ENCODE peak calls at places on chromosomes 2 and 18, in six cellular contexts. P, B, Y, T, K and M are unnamed samples.

GRCh38 chr2:127095367-127095641 is 11.7 kb downstream of the BIN1 start:
- DNase-seq in P (no peak), B (no peak), Y (no peak), T (no peak), K (no peak), M (no peak)

GRCh38 chr2:109438773-109439191 is 175.0 kb downstream of the SEPTIN10 start:
- DNase-seq in P (no peak), B (no peak), Y (peak; percentile 84), T (peak; percentile 66), K (peak; percentile 72), M (no peak)

GRCh38 chr2:84493494-84493893 is 22.8 kb upstream of the DNAH6 start:
- DNase-seq in P (no peak), B (no peak), Y (peak; percentile 88), T (no peak), K (no peak), M (no peak)

GRCh38 chr2:38075436-38076249 is at the start of gene CYP1B1:
- DNase-seq in P (no peak), B (no peak), Y (no peak), T (no peak), K (no peak), M (no peak)

GRCh38 chr2:70768585-70769085 is 635 bp upstream of the ADD2 start:
- DNase-seq in P (no peak), B (no peak), Y (no peak), T (no peak), K (no peak), M (no peak)

GRCh38 chr18:13232060-13232917 is 13.7 kb downstream of the LDLRAD4 start:
- DNase-seq in P (no peak), B (no peak), Y (no peak), T (peak; percentile 65), K (peak; percentile 57), M (no peak)

GRCh38 chr2:38835015-38835601 is 40.6 kb downstream of the DHX57 start:
- DNase-seq in P (no peak), B (no peak), Y (peak; percentile 40), T (no peak), K (no peak), M (no peak)

GRCh38 chr18:62790836-62791772 is 75.8 kb downstream of the PHLPP1 start:
- DNase-seq in P (no peak), B (no peak), Y (peak; percentile 68), T (no peak), K (no peak), M (no peak)

GRCh38 chr2:241490825-241491505 is 17.4 kb downstream of the STK25 start:
- DNase-seq in P (no peak), B (no peak), Y (no peak), T (no peak), K (no peak), M (no peak)

GRCh38 chr2:38627400-38627799 is 24.7 kb upstream of the HNRNPLL start:
- DNase-seq in P (no peak), B (no peak), Y (no peak), T (no peak), K (no peak), M (no peak)

GRCh38 chr2:188279093-188279445 is 12.6 kb upstream of the GULP1 start:
- DNase-seq in P (no peak), B (no peak), Y (no peak), T (no peak), K (no peak), M (no peak)

GRCh38 chr2:178422097-178422496 is 28.9 kb downstream of the PRKRA start:
- DNase-seq in P (no peak), B (no peak), Y (no peak), T (no peak), K (no peak), M (no peak)

GRCh38 chr2:219155054-219155644 is 5.5 kb downstream of the NHEJ1 start:
- DNase-seq in P (peak; percentile 50), B (no peak), Y (peak; percentile 77), T (no peak), K (no peak), M (peak; percentile 68)

GRCh38 chr2:85554980-85555612 is 6.2 kb downstream of the GGCX start:
- DNase-seq in P (no peak), B (no peak), Y (no peak), T (no peak), K (no peak), M (no peak)

GRCh38 chr2:86480105-86480504 is 38.9 kb downstream of the KDM3A start:
- DNase-seq in P (no peak), B (no peak), Y (no peak), T (peak; percentile 26), K (peak; percentile 31), M (no peak)

GRCh38 chr2:206160124-206160806 is 570 bp downstream of the EEF1B2 start:
- DNase-seq in P (no peak), B (no peak), Y (no peak), T (no peak), K (no peak), M (no peak)

GRCh38 chr18:61893304-61893970 is 630 bp upstream of the RNF152 start:
- DNase-seq in P (peak; percentile 77), B (peak; percentile 45), Y (peak; percentile 30), T (peak; percentile 55), K (peak; percentile 28), M (peak; percentile 53)

GRCh38 chr18:46393230-46393629 is 263.8 kb downstream of the LOXHD1 start:
- DNase-seq in P (peak; percentile 43), B (no peak), Y (no peak), T (no peak), K (no peak), M (no peak)

GRCh38 chr2:171389780-171390179 is 44.0 kb downstream of the METTL8 start:
- DNase-seq in P (no peak), B (no peak), Y (no peak), T (no peak), K (no peak), M (no peak)

GRCh38 chr2:104163611-104164157 is 690.2 kb upstream of the POU3F3 start:
- DNase-seq in P (no peak), B (no peak), Y (peak; percentile 1), T (no peak), K (no peak), M (no peak)

GRCh38 chr2:31137211-31138036 is 816 bp downstream of the GALNT14 start:
- DNase-seq in P (peak; percentile 54), B (no peak), Y (peak; percentile 5), T (no peak), K (no peak), M (peak; percentile 57)